ENCODE peak calls at places on chromosomes 3 and 15, in ten cellular contexts. One of them, this sample, is unnamed.

GRCh38 chr3:24526640-24527237 is 32.1 kb upstream of the THRB start:
- DNase-seq in NCI-H1105 treated with DMSO at 0.1 percent for 48 hours: no peak
- DNase-seq in T-helper 1 cell: no peak
- DNase-seq in iris pigment epithelial cell: no peak
- DNase-seq in Caki2: no peak
- DNase-seq in activated T-helper 9 cell treated with anti-CD3 and anti-CD28 coated beads, Interleukin-2, amount 50 U/mL, for 16 hours: no peak
- DNase-seq in astrocyte of the spinal cord: no peak
- DNase-seq in Calu3: no peak
- DNase-seq in NCI-H2107: no peak
- DNase-seq in NCI-H1092 treated with DMSO at 0.1 percent for 48 hours: no peak
- DNase-seq in this sample: no peak

GRCh38 chr3:69811452-69812401 is 72.5 kb downstream of the MITF start:
- DNase-seq in NCI-H1105 treated with DMSO at 0.1 percent for 48 hours: no peak
- DNase-seq in T-helper 1 cell: no peak
- DNase-seq in iris pigment epithelial cell: peak; percentile 23
- DNase-seq in Caki2: no peak
- DNase-seq in activated T-helper 9 cell treated with anti-CD3 and anti-CD28 coated beads, Interleukin-2, amount 50 U/mL, for 16 hours: no peak
- DNase-seq in astrocyte of the spinal cord: no peak
- DNase-seq in Calu3: no peak
- DNase-seq in NCI-H2107: no peak
- DNase-seq in NCI-H1092 treated with DMSO at 0.1 percent for 48 hours: no peak
- DNase-seq in this sample: no peak

GRCh38 chr3:105868450-105868744 is 415 bp downstream of the CBLB start:
- DNase-seq in NCI-H1105 treated with DMSO at 0.1 percent for 48 hours: peak; percentile 44
- DNase-seq in T-helper 1 cell: no peak
- DNase-seq in iris pigment epithelial cell: peak; percentile 61
- DNase-seq in Caki2: no peak
- DNase-seq in activated T-helper 9 cell treated with anti-CD3 and anti-CD28 coated beads, Interleukin-2, amount 50 U/mL, for 16 hours: no peak
- DNase-seq in astrocyte of the spinal cord: peak; percentile 59
- DNase-seq in Calu3: peak; percentile 53
- DNase-seq in NCI-H2107: no peak
- DNase-seq in NCI-H1092 treated with DMSO at 0.1 percent for 48 hours: peak; percentile 61
- DNase-seq in this sample: peak; percentile 59

GRCh38 chr3:43994594-43995077 is 247.1 kb upstream of the TOPAZ1 start:
- DNase-seq in NCI-H1105 treated with DMSO at 0.1 percent for 48 hours: peak; percentile 31
- DNase-seq in T-helper 1 cell: no peak
- DNase-seq in iris pigment epithelial cell: no peak
- DNase-seq in Caki2: no peak
- DNase-seq in activated T-helper 9 cell treated with anti-CD3 and anti-CD28 coated beads, Interleukin-2, amount 50 U/mL, for 16 hours: no peak
- DNase-seq in astrocyte of the spinal cord: no peak
- DNase-seq in Calu3: no peak
- DNase-seq in NCI-H2107: no peak
- DNase-seq in NCI-H1092 treated with DMSO at 0.1 percent for 48 hours: peak; percentile 33
- DNase-seq in this sample: no peak

GRCh38 chr15:57541805-57542504 is 49.7 kb upstream of the MYZAP start:
- DNase-seq in NCI-H1105 treated with DMSO at 0.1 percent for 48 hours: peak; percentile 71
- DNase-seq in T-helper 1 cell: no peak
- DNase-seq in iris pigment epithelial cell: peak; percentile 77
- DNase-seq in Caki2: peak; percentile 44
- DNase-seq in activated T-helper 9 cell treated with anti-CD3 and anti-CD28 coated beads, Interleukin-2, amount 50 U/mL, for 16 hours: no peak
- DNase-seq in astrocyte of the spinal cord: peak; percentile 75
- DNase-seq in Calu3: peak; percentile 82
- DNase-seq in NCI-H2107: no peak
- DNase-seq in NCI-H1092 treated with DMSO at 0.1 percent for 48 hours: peak; percentile 26
- DNase-seq in this sample: peak; percentile 57

GRCh38 chr3:47416041-47416440 is 35.2 kb downstream of the PTPN23 start:
- DNase-seq in NCI-H1105 treated with DMSO at 0.1 percent for 48 hours: no peak
- DNase-seq in T-helper 1 cell: no peak
- DNase-seq in iris pigment epithelial cell: no peak
- DNase-seq in Caki2: no peak
- DNase-seq in activated T-helper 9 cell treated with anti-CD3 and anti-CD28 coated beads, Interleukin-2, amount 50 U/mL, for 16 hours: no peak
- DNase-seq in astrocyte of the spinal cord: no peak
- DNase-seq in Calu3: no peak
- DNase-seq in NCI-H2107: no peak
- DNase-seq in NCI-H1092 treated with DMSO at 0.1 percent for 48 hours: no peak
- DNase-seq in this sample: no peak

GRCh38 chr3:106610362-106610997 is 741.7 kb upstream of the CBLB start:
- DNase-seq in NCI-H1105 treated with DMSO at 0.1 percent for 48 hours: no peak
- DNase-seq in T-helper 1 cell: no peak
- DNase-seq in iris pigment epithelial cell: peak; percentile 56
- DNase-seq in Caki2: peak; percentile 51
- DNase-seq in activated T-helper 9 cell treated with anti-CD3 and anti-CD28 coated beads, Interleukin-2, amount 50 U/mL, for 16 hours: no peak
- DNase-seq in astrocyte of the spinal cord: peak; percentile 65
- DNase-seq in Calu3: no peak
- DNase-seq in NCI-H2107: no peak
- DNase-seq in NCI-H1092 treated with DMSO at 0.1 percent for 48 hours: peak; percentile 10
- DNase-seq in this sample: no peak

GRCh38 chr3:126442099-126442848 is 33.4 kb downstream of the ZXDC start:
- DNase-seq in NCI-H1105 treated with DMSO at 0.1 percent for 48 hours: no peak
- DNase-seq in T-helper 1 cell: no peak
- DNase-seq in iris pigment epithelial cell: no peak
- DNase-seq in Caki2: no peak
- DNase-seq in activated T-helper 9 cell treated with anti-CD3 and anti-CD28 coated beads, Interleukin-2, amount 50 U/mL, for 16 hours: no peak
- DNase-seq in astrocyte of the spinal cord: no peak
- DNase-seq in Calu3: no peak
- DNase-seq in NCI-H2107: no peak
- DNase-seq in NCI-H1092 treated with DMSO at 0.1 percent for 48 hours: no peak
- DNase-seq in this sample: no peak

GRCh38 chr3:112632596-112632995 is 8.3 kb downstream of the CCDC80 start:
- DNase-seq in NCI-H1105 treated with DMSO at 0.1 percent for 48 hours: no peak
- DNase-seq in T-helper 1 cell: no peak
- DNase-seq in iris pigment epithelial cell: no peak
- DNase-seq in Caki2: no peak
- DNase-seq in activated T-helper 9 cell treated with anti-CD3 and anti-CD28 coated beads, Interleukin-2, amount 50 U/mL, for 16 hours: no peak
- DNase-seq in astrocyte of the spinal cord: peak; percentile 62
- DNase-seq in Calu3: no peak
- DNase-seq in NCI-H2107: no peak
- DNase-seq in NCI-H1092 treated with DMSO at 0.1 percent for 48 hours: no peak
- DNase-seq in this sample: no peak

GRCh38 chr15:19973718-19974117 is 567.9 kb downstream of the GOLGA6L6 start:
- DNase-seq in NCI-H1105 treated with DMSO at 0.1 percent for 48 hours: no peak
- DNase-seq in T-helper 1 cell: no peak
- DNase-seq in iris pigment epithelial cell: no peak
- DNase-seq in Caki2: no peak
- DNase-seq in activated T-helper 9 cell treated with anti-CD3 and anti-CD28 coated beads, Interleukin-2, amount 50 U/mL, for 16 hours: no peak
- DNase-seq in astrocyte of the spinal cord: no peak
- DNase-seq in Calu3: no peak
- DNase-seq in NCI-H2107: no peak
- DNase-seq in NCI-H1092 treated with DMSO at 0.1 percent for 48 hours: no peak
- DNase-seq in this sample: no peak

GRCh38 chr15:77181305-77182074 is 110.6 kb upstream of the TSPAN3 start:
- DNase-seq in NCI-H1105 treated with DMSO at 0.1 percent for 48 hours: no peak
- DNase-seq in T-helper 1 cell: no peak
- DNase-seq in iris pigment epithelial cell: no peak
- DNase-seq in Caki2: no peak
- DNase-seq in activated T-helper 9 cell treated with anti-CD3 and anti-CD28 coated beads, Interleukin-2, amount 50 U/mL, for 16 hours: no peak
- DNase-seq in astrocyte of the spinal cord: no peak
- DNase-seq in Calu3: no peak
- DNase-seq in NCI-H2107: no peak
- DNase-seq in NCI-H1092 treated with DMSO at 0.1 percent for 48 hours: no peak
- DNase-seq in this sample: no peak

GRCh38 chr3:97817965-97818364 is 3.8 kb upstream of the CRYBG3 start:
- DNase-seq in NCI-H1105 treated with DMSO at 0.1 percent for 48 hours: peak; percentile 99
- DNase-seq in T-helper 1 cell: no peak
- DNase-seq in iris pigment epithelial cell: no peak
- DNase-seq in Caki2: no peak
- DNase-seq in activated T-helper 9 cell treated with anti-CD3 and anti-CD28 coated beads, Interleukin-2, amount 50 U/mL, for 16 hours: no peak
- DNase-seq in astrocyte of the spinal cord: no peak
- DNase-seq in Calu3: no peak
- DNase-seq in NCI-H2107: peak; percentile 69
- DNase-seq in NCI-H1092 treated with DMSO at 0.1 percent for 48 hours: peak; percentile 96
- DNase-seq in this sample: no peak

GRCh38 chr15:63362196-63362595 is 19.4 kb downstream of the CA12 start:
- DNase-seq in NCI-H1105 treated with DMSO at 0.1 percent for 48 hours: no peak
- DNase-seq in T-helper 1 cell: no peak
- DNase-seq in iris pigment epithelial cell: no peak
- DNase-seq in Caki2: peak; percentile 97
- DNase-seq in activated T-helper 9 cell treated with anti-CD3 and anti-CD28 coated beads, Interleukin-2, amount 50 U/mL, for 16 hours: no peak
- DNase-seq in astrocyte of the spinal cord: no peak
- DNase-seq in Calu3: no peak
- DNase-seq in NCI-H2107: no peak
- DNase-seq in NCI-H1092 treated with DMSO at 0.1 percent for 48 hours: no peak
- DNase-seq in this sample: no peak

GRCh38 chr3:67362686-67363085 is 291.7 kb downstream of the SUCLG2 start:
- DNase-seq in NCI-H1105 treated with DMSO at 0.1 percent for 48 hours: no peak
- DNase-seq in T-helper 1 cell: no peak
- DNase-seq in iris pigment epithelial cell: peak; percentile 63
- DNase-seq in Caki2: no peak
- DNase-seq in activated T-helper 9 cell treated with anti-CD3 and anti-CD28 coated beads, Interleukin-2, amount 50 U/mL, for 16 hours: no peak
- DNase-seq in astrocyte of the spinal cord: no peak
- DNase-seq in Calu3: peak; percentile 41
- DNase-seq in NCI-H2107: no peak
- DNase-seq in NCI-H1092 treated with DMSO at 0.1 percent for 48 hours: no peak
- DNase-seq in this sample: no peak

GRCh38 chr3:67349551-67350174 is 304.7 kb downstream of the SUCLG2 start:
- DNase-seq in NCI-H1105 treated with DMSO at 0.1 percent for 48 hours: no peak
- DNase-seq in T-helper 1 cell: no peak
- DNase-seq in iris pigment epithelial cell: peak; percentile 79
- DNase-seq in Caki2: peak; percentile 47
- DNase-seq in activated T-helper 9 cell treated with anti-CD3 and anti-CD28 coated beads, Interleukin-2, amount 50 U/mL, for 16 hours: no peak
- DNase-seq in astrocyte of the spinal cord: peak; percentile 22
- DNase-seq in Calu3: no peak
- DNase-seq in NCI-H2107: no peak
- DNase-seq in NCI-H1092 treated with DMSO at 0.1 percent for 48 hours: no peak
- DNase-seq in this sample: no peak

GRCh38 chr3:191952609-191953008 is 491.6 kb downstream of the PYDC2 start:
- DNase-seq in NCI-H1105 treated with DMSO at 0.1 percent for 48 hours: no peak
- DNase-seq in T-helper 1 cell: no peak
- DNase-seq in iris pigment epithelial cell: no peak
- DNase-seq in Caki2: no peak
- DNase-seq in activated T-helper 9 cell treated with anti-CD3 and anti-CD28 coated beads, Interleukin-2, amount 50 U/mL, for 16 hours: no peak
- DNase-seq in astrocyte of the spinal cord: no peak
- DNase-seq in Calu3: no peak
- DNase-seq in NCI-H2107: no peak
- DNase-seq in NCI-H1092 treated with DMSO at 0.1 percent for 48 hours: no peak
- DNase-seq in this sample: no peak

GRCh38 chr15:60745469-60745971 is 266.6 kb upstream of the ICE2 start:
- DNase-seq in NCI-H1105 treated with DMSO at 0.1 percent for 48 hours: no peak
- DNase-seq in T-helper 1 cell: no peak
- DNase-seq in iris pigment epithelial cell: peak; percentile 74
- DNase-seq in Caki2: no peak
- DNase-seq in activated T-helper 9 cell treated with anti-CD3 and anti-CD28 coated beads, Interleukin-2, amount 50 U/mL, for 16 hours: no peak
- DNase-seq in astrocyte of the spinal cord: peak; percentile 60
- DNase-seq in Calu3: no peak
- DNase-seq in NCI-H2107: no peak
- DNase-seq in NCI-H1092 treated with DMSO at 0.1 percent for 48 hours: no peak
- DNase-seq in this sample: no peak

GRCh38 chr15:91465696-91466095 is 365.6 kb downstream of the SV2B start:
- DNase-seq in NCI-H1105 treated with DMSO at 0.1 percent for 48 hours: peak; percentile 88
- DNase-seq in T-helper 1 cell: no peak
- DNase-seq in iris pigment epithelial cell: no peak
- DNase-seq in Caki2: no peak
- DNase-seq in activated T-helper 9 cell treated with anti-CD3 and anti-CD28 coated beads, Interleukin-2, amount 50 U/mL, for 16 hours: no peak
- DNase-seq in astrocyte of the spinal cord: no peak
- DNase-seq in Calu3: no peak
- DNase-seq in NCI-H2107: peak; percentile 42
- DNase-seq in NCI-H1092 treated with DMSO at 0.1 percent for 48 hours: peak; percentile 26
- DNase-seq in this sample: no peak

GRCh38 chr3:54146383-54147239 is 24.3 kb downstream of the CACNA2D3 start:
- DNase-seq in NCI-H1105 treated with DMSO at 0.1 percent for 48 hours: peak; percentile 9
- DNase-seq in T-helper 1 cell: no peak
- DNase-seq in iris pigment epithelial cell: no peak
- DNase-seq in Caki2: no peak
- DNase-seq in activated T-helper 9 cell treated with anti-CD3 and anti-CD28 coated beads, Interleukin-2, amount 50 U/mL, for 16 hours: no peak
- DNase-seq in astrocyte of the spinal cord: no peak
- DNase-seq in Calu3: peak; percentile 63
- DNase-seq in NCI-H2107: no peak
- DNase-seq in NCI-H1092 treated with DMSO at 0.1 percent for 48 hours: peak; percentile 34
- DNase-seq in this sample: no peak

GRCh38 chr15:77060560-77060959 is 10.3 kb downstream of the TSPAN3 start:
- DNase-seq in NCI-H1105 treated with DMSO at 0.1 percent for 48 hours: no peak
- DNase-seq in T-helper 1 cell: no peak
- DNase-seq in iris pigment epithelial cell: peak; percentile 65
- DNase-seq in Caki2: no peak
- DNase-seq in activated T-helper 9 cell treated with anti-CD3 and anti-CD28 coated beads, Interleukin-2, amount 50 U/mL, for 16 hours: no peak
- DNase-seq in astrocyte of the spinal cord: peak; percentile 60
- DNase-seq in Calu3: no peak
- DNase-seq in NCI-H2107: no peak
- DNase-seq in NCI-H1092 treated with DMSO at 0.1 percent for 48 hours: no peak
- DNase-seq in this sample: no peak

GRCh38 chr3:195769551-195769950 is 42.2 kb downstream of the MUC4 start:
- DNase-seq in NCI-H1105 treated with DMSO at 0.1 percent for 48 hours: no peak
- DNase-seq in T-helper 1 cell: no peak
- DNase-seq in iris pigment epithelial cell: no peak
- DNase-seq in Caki2: no peak
- DNase-seq in activated T-helper 9 cell treated with anti-CD3 and anti-CD28 coated beads, Interleukin-2, amount 50 U/mL, for 16 hours: no peak
- DNase-seq in astrocyte of the spinal cord: no peak
- DNase-seq in Calu3: no peak
- DNase-seq in NCI-H2107: no peak
- DNase-seq in NCI-H1092 treated with DMSO at 0.1 percent for 48 hours: no peak
- DNase-seq in this sample: no peak

GRCh38 chr3:102796856-102797255 is 362.0 kb downstream of the ZPLD1 start:
- DNase-seq in NCI-H1105 treated with DMSO at 0.1 percent for 48 hours: no peak
- DNase-seq in T-helper 1 cell: no peak
- DNase-seq in iris pigment epithelial cell: no peak
- DNase-seq in Caki2: no peak
- DNase-seq in activated T-helper 9 cell treated with anti-CD3 and anti-CD28 coated beads, Interleukin-2, amount 50 U/mL, for 16 hours: no peak
- DNase-seq in astrocyte of the spinal cord: no peak
- DNase-seq in Calu3: no peak
- DNase-seq in NCI-H2107: no peak
- DNase-seq in NCI-H1092 treated with DMSO at 0.1 percent for 48 hours: no peak
- DNase-seq in this sample: no peak

GRCh38 chr3:124885466-124886167 is 1.5 kb downstream of the ITGB5 start:
- DNase-seq in NCI-H1105 treated with DMSO at 0.1 percent for 48 hours: peak; percentile 58
- DNase-seq in T-helper 1 cell: no peak
- DNase-seq in iris pigment epithelial cell: peak; percentile 36
- DNase-seq in Caki2: peak; percentile 43
- DNase-seq in activated T-helper 9 cell treated with anti-CD3 and anti-CD28 coated beads, Interleukin-2, amount 50 U/mL, for 16 hours: no peak
- DNase-seq in astrocyte of the spinal cord: peak; percentile 43
- DNase-seq in Calu3: no peak
- DNase-seq in NCI-H2107: no peak
- DNase-seq in NCI-H1092 treated with DMSO at 0.1 percent for 48 hours: no peak
- DNase-seq in this sample: peak; percentile 26

GRCh38 chr3:40035177-40035576 is 225.8 kb downstream of the MYRIP start:
- DNase-seq in NCI-H1105 treated with DMSO at 0.1 percent for 48 hours: no peak
- DNase-seq in T-helper 1 cell: no peak
- DNase-seq in iris pigment epithelial cell: no peak
- DNase-seq in Caki2: no peak
- DNase-seq in activated T-helper 9 cell treated with anti-CD3 and anti-CD28 coated beads, Interleukin-2, amount 50 U/mL, for 16 hours: no peak
- DNase-seq in astrocyte of the spinal cord: peak; percentile 11
- DNase-seq in Calu3: no peak
- DNase-seq in NCI-H2107: no peak
- DNase-seq in NCI-H1092 treated with DMSO at 0.1 percent for 48 hours: no peak
- DNase-seq in this sample: no peak

GRCh38 chr15:20348900-20349773 is 192.5 kb downstream of the GOLGA6L6 start:
- DNase-seq in NCI-H1105 treated with DMSO at 0.1 percent for 48 hours: no peak
- DNase-seq in T-helper 1 cell: no peak
- DNase-seq in iris pigment epithelial cell: no peak
- DNase-seq in Caki2: no peak
- DNase-seq in activated T-helper 9 cell treated with anti-CD3 and anti-CD28 coated beads, Interleukin-2, amount 50 U/mL, for 16 hours: no peak
- DNase-seq in astrocyte of the spinal cord: no peak
- DNase-seq in Calu3: no peak
- DNase-seq in NCI-H2107: no peak
- DNase-seq in NCI-H1092 treated with DMSO at 0.1 percent for 48 hours: no peak
- DNase-seq in this sample: no peak

GRCh38 chr15:31303434-31304073 is 23.1 kb upstream of the KLF13 start:
- DNase-seq in NCI-H1105 treated with DMSO at 0.1 percent for 48 hours: no peak
- DNase-seq in T-helper 1 cell: no peak
- DNase-seq in iris pigment epithelial cell: no peak
- DNase-seq in Caki2: no peak
- DNase-seq in activated T-helper 9 cell treated with anti-CD3 and anti-CD28 coated beads, Interleukin-2, amount 50 U/mL, for 16 hours: peak; percentile 16
- DNase-seq in astrocyte of the spinal cord: no peak
- DNase-seq in Calu3: no peak
- DNase-seq in NCI-H2107: no peak
- DNase-seq in NCI-H1092 treated with DMSO at 0.1 percent for 48 hours: no peak
- DNase-seq in this sample: no peak

GRCh38 chr3:16673530-16673929 is 68.3 kb upstream of the DAZL start:
- DNase-seq in NCI-H1105 treated with DMSO at 0.1 percent for 48 hours: no peak
- DNase-seq in T-helper 1 cell: no peak
- DNase-seq in iris pigment epithelial cell: no peak
- DNase-seq in Caki2: no peak
- DNase-seq in activated T-helper 9 cell treated with anti-CD3 and anti-CD28 coated beads, Interleukin-2, amount 50 U/mL, for 16 hours: no peak
- DNase-seq in astrocyte of the spinal cord: no peak
- DNase-seq in Calu3: no peak
- DNase-seq in NCI-H2107: no peak
- DNase-seq in NCI-H1092 treated with DMSO at 0.1 percent for 48 hours: no peak
- DNase-seq in this sample: no peak

GRCh38 chr3:42803800-42804112 is 534 bp downstream of the HIGD1A start:
- DNase-seq in NCI-H1105 treated with DMSO at 0.1 percent for 48 hours: no peak
- DNase-seq in T-helper 1 cell: no peak
- DNase-seq in iris pigment epithelial cell: peak; percentile 38
- DNase-seq in Caki2: peak; percentile 46
- DNase-seq in activated T-helper 9 cell treated with anti-CD3 and anti-CD28 coated beads, Interleukin-2, amount 50 U/mL, for 16 hours: peak; percentile 5
- DNase-seq in astrocyte of the spinal cord: peak; percentile 42
- DNase-seq in Calu3: peak; percentile 34
- DNase-seq in NCI-H2107: peak; percentile 4
- DNase-seq in NCI-H1092 treated with DMSO at 0.1 percent for 48 hours: peak; percentile 26
- DNase-seq in this sample: peak; percentile 36